ENCODE peak calls at places on chromosomes 3 and 15, in nine cellular contexts. One of them, this sample, is unnamed.
A peak's percentile ranks its signal among the peaks of the same experiment; 100 is the strongest.

GRCh38 chr3:151400341-151400740 is 15.8 kb upstream of the P2RY12 start:
- DNase-seq in iPS DF 6.9: no peak
- DNase-seq in fibroblast of lung: no peak
- DNase-seq in CD8-positive, alpha-beta T cell: no peak
- DNase-seq in right cardiac atrium: no peak
- DNase-seq in SJSA1: no peak
- DNase-seq in small intestine: no peak
- DNase-seq in pancreas: no peak
- DNase-seq in tibial nerve: no peak
- DNase-seq in this sample: peak; percentile 81

GRCh38 chr3:25288416-25288815 is 139.6 kb upstream of the RARB start:
- DNase-seq in iPS DF 6.9: no peak
- DNase-seq in fibroblast of lung: no peak
- DNase-seq in CD8-positive, alpha-beta T cell: no peak
- DNase-seq in right cardiac atrium: no peak
- DNase-seq in SJSA1: no peak
- DNase-seq in small intestine: no peak
- DNase-seq in pancreas: no peak
- DNase-seq in tibial nerve: no peak
- DNase-seq in this sample: no peak

GRCh38 chr3:66709464-66710058 is 208.7 kb upstream of the LRIG1 start:
- DNase-seq in iPS DF 6.9: no peak
- DNase-seq in fibroblast of lung: no peak
- DNase-seq in CD8-positive, alpha-beta T cell: no peak
- DNase-seq in right cardiac atrium: no peak
- DNase-seq in SJSA1: no peak
- DNase-seq in small intestine: no peak
- DNase-seq in pancreas: no peak
- DNase-seq in tibial nerve: no peak
- DNase-seq in this sample: peak; percentile 57

GRCh38 chr3:100032262-100032661 is 82.0 kb downstream of the FILIP1L start:
- DNase-seq in iPS DF 6.9: no peak
- DNase-seq in fibroblast of lung: peak; percentile 67
- DNase-seq in CD8-positive, alpha-beta T cell: no peak
- DNase-seq in right cardiac atrium: no peak
- DNase-seq in SJSA1: no peak
- DNase-seq in small intestine: no peak
- DNase-seq in pancreas: no peak
- DNase-seq in tibial nerve: no peak
- DNase-seq in this sample: peak; percentile 88

GRCh38 chr3:30578479-30578878 is 27.9 kb upstream of the TGFBR2 start:
- DNase-seq in iPS DF 6.9: no peak
- DNase-seq in fibroblast of lung: peak; percentile 95
- DNase-seq in CD8-positive, alpha-beta T cell: no peak
- DNase-seq in right cardiac atrium: peak; percentile 37
- DNase-seq in SJSA1: peak; percentile 47
- DNase-seq in small intestine: peak; percentile 23
- DNase-seq in pancreas: no peak
- DNase-seq in tibial nerve: peak; percentile 51
- DNase-seq in this sample: no peak

GRCh38 chr3:18127864-18128185 is 297.3 kb downstream of the SATB1 start:
- DNase-seq in iPS DF 6.9: no peak
- DNase-seq in fibroblast of lung: no peak
- DNase-seq in CD8-positive, alpha-beta T cell: no peak
- DNase-seq in right cardiac atrium: no peak
- DNase-seq in SJSA1: no peak
- DNase-seq in small intestine: no peak
- DNase-seq in pancreas: no peak
- DNase-seq in tibial nerve: no peak
- DNase-seq in this sample: no peak

GRCh38 chr3:14989943-14990753 is 42.8 kb downstream of the NR2C2 start:
- DNase-seq in iPS DF 6.9: peak; percentile 18
- DNase-seq in fibroblast of lung: peak; percentile 23
- DNase-seq in CD8-positive, alpha-beta T cell: no peak
- DNase-seq in right cardiac atrium: no peak
- DNase-seq in SJSA1: no peak
- DNase-seq in small intestine: no peak
- DNase-seq in pancreas: no peak
- DNase-seq in tibial nerve: no peak
- DNase-seq in this sample: peak; percentile 18

GRCh38 chr15:31347067-31347975 is 20.7 kb downstream of the KLF13 start:
- DNase-seq in iPS DF 6.9: no peak
- DNase-seq in fibroblast of lung: no peak
- DNase-seq in CD8-positive, alpha-beta T cell: peak; percentile 87
- DNase-seq in right cardiac atrium: no peak
- DNase-seq in SJSA1: no peak
- DNase-seq in small intestine: peak; percentile 62
- DNase-seq in pancreas: no peak
- DNase-seq in tibial nerve: no peak
- DNase-seq in this sample: no peak

GRCh38 chr3:33612641-33613040 is 105.4 kb downstream of the CLASP2 start:
- DNase-seq in iPS DF 6.9: no peak
- DNase-seq in fibroblast of lung: no peak
- DNase-seq in CD8-positive, alpha-beta T cell: no peak
- DNase-seq in right cardiac atrium: no peak
- DNase-seq in SJSA1: no peak
- DNase-seq in small intestine: no peak
- DNase-seq in pancreas: no peak
- DNase-seq in tibial nerve: no peak
- DNase-seq in this sample: no peak

GRCh38 chr3:143329567-143330164 is 210.1 kb downstream of the CHST2 start:
- DNase-seq in iPS DF 6.9: no peak
- DNase-seq in fibroblast of lung: no peak
- DNase-seq in CD8-positive, alpha-beta T cell: no peak
- DNase-seq in right cardiac atrium: no peak
- DNase-seq in SJSA1: no peak
- DNase-seq in small intestine: peak; percentile 7
- DNase-seq in pancreas: no peak
- DNase-seq in tibial nerve: no peak
- DNase-seq in this sample: no peak

GRCh38 chr3:120227710-120228347 is 57.2 kb downstream of the GPR156 start:
- DNase-seq in iPS DF 6.9: no peak
- DNase-seq in fibroblast of lung: no peak
- DNase-seq in CD8-positive, alpha-beta T cell: no peak
- DNase-seq in right cardiac atrium: no peak
- DNase-seq in SJSA1: no peak
- DNase-seq in small intestine: no peak
- DNase-seq in pancreas: no peak
- DNase-seq in tibial nerve: no peak
- DNase-seq in this sample: no peak

GRCh38 chr3:151925419-151925818 is 52.0 kb downstream of the SUCNR1 start:
- DNase-seq in iPS DF 6.9: no peak
- DNase-seq in fibroblast of lung: no peak
- DNase-seq in CD8-positive, alpha-beta T cell: no peak
- DNase-seq in right cardiac atrium: no peak
- DNase-seq in SJSA1: no peak
- DNase-seq in small intestine: no peak
- DNase-seq in pancreas: no peak
- DNase-seq in tibial nerve: no peak
- DNase-seq in this sample: peak; percentile 49

GRCh38 chr3:177351757-177352158 is 154.5 kb upstream of the TBL1XR1 start:
- DNase-seq in iPS DF 6.9: no peak
- DNase-seq in fibroblast of lung: no peak
- DNase-seq in CD8-positive, alpha-beta T cell: no peak
- DNase-seq in right cardiac atrium: no peak
- DNase-seq in SJSA1: no peak
- DNase-seq in small intestine: peak; percentile 37
- DNase-seq in pancreas: no peak
- DNase-seq in tibial nerve: no peak
- DNase-seq in this sample: no peak

GRCh38 chr15:64635486-64635815 is 139.9 kb downstream of the RBPMS2 start:
- DNase-seq in iPS DF 6.9: no peak
- DNase-seq in fibroblast of lung: peak; percentile 89
- DNase-seq in CD8-positive, alpha-beta T cell: no peak
- DNase-seq in right cardiac atrium: no peak
- DNase-seq in SJSA1: no peak
- DNase-seq in small intestine: peak; percentile 97
- DNase-seq in pancreas: peak; percentile 13
- DNase-seq in tibial nerve: peak; percentile 34
- DNase-seq in this sample: peak; percentile 42

GRCh38 chr15:64636101-64636500 is 139.3 kb downstream of the RBPMS2 start:
- DNase-seq in iPS DF 6.9: no peak
- DNase-seq in fibroblast of lung: peak; percentile 31
- DNase-seq in CD8-positive, alpha-beta T cell: no peak
- DNase-seq in right cardiac atrium: no peak
- DNase-seq in SJSA1: no peak
- DNase-seq in small intestine: no peak
- DNase-seq in pancreas: no peak
- DNase-seq in tibial nerve: no peak
- DNase-seq in this sample: no peak

GRCh38 chr15:64634576-64635485 is 140.6 kb downstream of the RBPMS2 start:
- DNase-seq in iPS DF 6.9: peak; percentile 55
- DNase-seq in fibroblast of lung: no peak
- DNase-seq in CD8-positive, alpha-beta T cell: peak; percentile 35
- DNase-seq in right cardiac atrium: no peak
- DNase-seq in SJSA1: peak; percentile 58
- DNase-seq in small intestine: no peak
- DNase-seq in pancreas: peak; percentile 13
- DNase-seq in tibial nerve: no peak
- DNase-seq in this sample: no peak

GRCh38 chr15:64637412-64637811 is 138.0 kb downstream of the RBPMS2 start:
- DNase-seq in iPS DF 6.9: no peak
- DNase-seq in fibroblast of lung: no peak
- DNase-seq in CD8-positive, alpha-beta T cell: no peak
- DNase-seq in right cardiac atrium: no peak
- DNase-seq in SJSA1: no peak
- DNase-seq in small intestine: no peak
- DNase-seq in pancreas: no peak
- DNase-seq in tibial nerve: no peak
- DNase-seq in this sample: no peak

DNA sequence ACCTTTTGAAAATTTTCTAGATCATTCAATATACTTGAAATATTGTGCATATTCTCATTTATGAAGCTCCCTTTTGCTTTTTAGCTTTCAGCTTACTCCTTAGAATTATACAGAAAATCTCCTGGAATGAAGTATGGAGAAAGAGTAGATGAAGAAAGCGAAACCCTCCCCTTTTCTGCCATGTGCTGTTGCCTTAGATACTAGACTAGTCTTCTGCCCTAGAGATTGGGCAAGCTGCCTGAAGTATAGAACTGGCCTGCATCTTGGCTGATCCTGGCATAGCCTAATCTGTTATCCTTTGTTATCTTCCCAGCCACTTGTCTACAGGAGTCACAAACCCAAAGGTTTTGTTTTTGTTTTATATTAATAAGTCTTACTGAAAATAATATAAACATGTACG is 138.8 kb downstream of the RBPMS2 start:
- DNase-seq in iPS DF 6.9: no peak
- DNase-seq in fibroblast of lung: peak; percentile 9
- DNase-seq in CD8-positive, alpha-beta T cell: no peak
- DNase-seq in right cardiac atrium: no peak
- DNase-seq in SJSA1: no peak
- DNase-seq in small intestine: no peak
- DNase-seq in pancreas: no peak
- DNase-seq in tibial nerve: no peak
- DNase-seq in this sample: no peak
- H3K4me1 ChIP-seq in iPS DF 6.9: peaks cover 4% of the 10 kb centered on the region
- H3K4me1 ChIP-seq in fibroblast of lung: peaks cover 3% of the 10 kb centered on the region
- H3K4me1 ChIP-seq in CD8-positive, alpha-beta T cell: peaks cover 71% of the 10 kb centered on the region
- H3K4me1 ChIP-seq in right cardiac atrium: peaks cover 12% of the 10 kb centered on the region
- H3K4me1 ChIP-seq in SJSA1: peaks cover 10% of the 10 kb centered on the region
- H3K4me1 ChIP-seq in small intestine: peaks cover 43% of the 10 kb centered on the region
- H3K4me1 ChIP-seq in pancreas: peaks cover 37% of the 10 kb centered on the region
- H3K4me1 ChIP-seq in tibial nerve: peaks cover 35% of the 10 kb centered on the region
- H3K4me1 ChIP-seq in this sample: peaks cover 16% of the 10 kb centered on the region

DNA sequence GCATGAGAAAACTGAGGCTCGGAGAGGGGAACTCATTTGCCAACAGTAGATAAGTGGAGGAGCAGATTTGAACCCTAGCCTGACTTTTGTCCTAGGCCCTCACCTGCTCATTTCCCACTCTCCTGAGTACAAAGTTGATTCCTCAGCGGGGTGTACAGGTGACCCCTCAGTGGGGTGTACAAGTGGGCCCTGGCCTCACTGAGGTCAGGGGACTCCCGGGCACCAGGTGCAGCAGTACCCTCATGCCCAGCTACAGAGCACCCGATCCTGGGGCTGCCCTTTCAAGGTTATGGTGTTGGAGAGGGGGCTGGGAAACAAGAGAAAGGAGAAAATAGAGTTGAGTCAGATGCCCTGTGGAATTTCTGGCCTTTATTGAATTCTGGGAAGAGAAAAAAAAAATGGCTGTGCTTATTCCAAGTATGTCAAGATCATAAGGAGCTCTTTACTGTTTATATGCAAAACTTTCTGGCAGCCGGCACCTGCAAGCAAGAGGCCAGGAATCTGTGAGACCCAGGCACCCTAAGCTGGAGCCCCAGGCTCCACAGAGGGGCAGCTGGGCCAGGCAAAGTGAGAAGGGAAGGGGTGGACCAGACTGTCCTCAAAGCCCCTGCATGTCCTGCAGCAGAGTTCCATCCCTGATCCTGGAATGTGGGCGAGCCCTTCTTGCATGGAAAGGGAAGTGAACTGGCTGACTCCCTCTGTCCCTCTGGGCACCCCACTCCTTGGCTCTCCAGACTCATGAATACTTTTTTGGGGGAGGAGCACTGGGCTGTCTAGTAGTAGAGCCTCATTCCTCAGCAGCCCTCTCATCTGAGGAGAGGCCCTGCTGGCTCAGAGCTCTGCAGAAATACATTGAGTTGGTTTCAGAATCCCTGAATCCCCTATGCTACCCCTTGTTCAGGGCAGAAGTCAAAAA is 43.1 kb downstream of the AMOTL2 start:
- DNase-seq in iPS DF 6.9: no peak
- DNase-seq in fibroblast of lung: peak; percentile 47
- DNase-seq in CD8-positive, alpha-beta T cell: no peak
- DNase-seq in right cardiac atrium: no peak
- DNase-seq in SJSA1: no peak
- DNase-seq in small intestine: no peak
- DNase-seq in pancreas: no peak
- DNase-seq in tibial nerve: no peak
- DNase-seq in this sample: no peak
- H3K4me1 ChIP-seq in iPS DF 6.9: peaks cover 17% of the 10 kb centered on the region
- H3K4me1 ChIP-seq in fibroblast of lung: peaks cover 56% of the 10 kb centered on the region
- H3K4me1 ChIP-seq in CD8-positive, alpha-beta T cell: no peaks in the 10 kb centered on the region
- H3K4me1 ChIP-seq in right cardiac atrium: peaks cover 28% of the 10 kb centered on the region
- H3K4me1 ChIP-seq in SJSA1: peaks cover 92% of the 10 kb centered on the region
- H3K4me1 ChIP-seq in small intestine: no peaks in the 10 kb centered on the region
- H3K4me1 ChIP-seq in pancreas: no peaks in the 10 kb centered on the region
- H3K4me1 ChIP-seq in tibial nerve: peaks cover 63% of the 10 kb centered on the region
- H3K4me1 ChIP-seq in this sample: peaks cover 51% of the 10 kb centered on the region

DNA sequence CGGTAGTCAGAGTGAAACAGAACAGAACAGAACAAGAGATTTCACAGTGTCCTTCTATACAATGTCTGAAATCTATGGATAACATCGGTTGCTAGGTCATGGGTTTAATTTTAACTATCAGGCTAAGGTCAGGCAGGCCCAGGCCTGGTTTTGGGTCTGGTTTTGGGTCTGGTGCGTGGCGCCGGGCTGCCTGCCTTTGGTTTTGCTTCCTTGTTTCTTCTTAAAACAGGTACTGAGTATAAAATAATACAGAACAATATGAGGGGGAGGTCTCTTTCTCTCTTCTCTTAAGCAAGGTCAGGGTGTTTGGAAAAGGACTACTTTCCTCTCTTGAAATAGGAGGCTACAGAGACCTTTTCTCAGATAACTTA is 1.4 kb downstream of the AEN start:
- DNase-seq in iPS DF 6.9: no peak
- DNase-seq in fibroblast of lung: no peak
- DNase-seq in CD8-positive, alpha-beta T cell: no peak
- DNase-seq in right cardiac atrium: no peak
- DNase-seq in SJSA1: no peak
- DNase-seq in small intestine: no peak
- DNase-seq in pancreas: no peak
- DNase-seq in tibial nerve: no peak
- DNase-seq in this sample: no peak
- H3K4me1 ChIP-seq in iPS DF 6.9: no peaks in the 10 kb centered on the region
- H3K4me1 ChIP-seq in fibroblast of lung: peaks cover 17% of the 10 kb centered on the region
- H3K4me1 ChIP-seq in CD8-positive, alpha-beta T cell: peaks cover 55% of the 10 kb centered on the region
- H3K4me1 ChIP-seq in right cardiac atrium: no peaks in the 10 kb centered on the region
- H3K4me1 ChIP-seq in SJSA1: peaks cover 20% of the 10 kb centered on the region
- H3K4me1 ChIP-seq in small intestine: peaks cover 6% of the 10 kb centered on the region
- H3K4me1 ChIP-seq in pancreas: peaks cover 30% of the 10 kb centered on the region
- H3K4me1 ChIP-seq in tibial nerve: peaks cover 43% of the 10 kb centered on the region
- H3K4me1 ChIP-seq in this sample: peaks cover 5% of the 10 kb centered on the region

GRCh38 chr15:68277131-68277604 is 377 bp upstream of the FEM1B start:
- DNase-seq in iPS DF 6.9: no peak
- DNase-seq in fibroblast of lung: peak; percentile 73
- DNase-seq in CD8-positive, alpha-beta T cell: no peak
- DNase-seq in right cardiac atrium: no peak
- DNase-seq in SJSA1: peak; percentile 54
- DNase-seq in small intestine: peak; percentile 49
- DNase-seq in pancreas: no peak
- DNase-seq in tibial nerve: no peak
- DNase-seq in this sample: no peak
- H3K4me1 ChIP-seq in iPS DF 6.9: peaks cover 4% of the 10 kb centered on the region
- H3K4me1 ChIP-seq in fibroblast of lung: peaks cover 25% of the 10 kb centered on the region
- H3K4me1 ChIP-seq in CD8-positive, alpha-beta T cell: peaks cover 43% of the 10 kb centered on the region
- H3K4me1 ChIP-seq in right cardiac atrium: peaks cover 6% of the 10 kb centered on the region
- H3K4me1 ChIP-seq in SJSA1: peaks cover 54% of the 10 kb centered on the region
- H3K4me1 ChIP-seq in small intestine: peaks cover 9% of the 10 kb centered on the region
- H3K4me1 ChIP-seq in pancreas: peaks cover 34% of the 10 kb centered on the region
- H3K4me1 ChIP-seq in tibial nerve: peaks cover 28% of the 10 kb centered on the region
- H3K4me1 ChIP-seq in this sample: peaks cover 18% of the 10 kb centered on the region

This sample was measured in foreskin keratinocyte.